ENCODE peak calls at places on chromosomes 16 and 17, in nine cellular contexts. D is tibial nerve, K is PC-3, Z is cardiac muscle cell, L is MM.1S, Y is uterus, X is adrenal gland, O is body of pancreas, F is breast epithelium. G is an unnamed sample. For H3K4me1 and H3K27me3, the result is how much of the 10 kb centered on the place peaks cover.

GRCh38 chr16:48101069-48101674 is 54.6 kb downstream of the ABCC12 start:
- DNase-seq in D (no peak), K (no peak), Z (no peak), L (no peak), Y (no peak), X (no peak), O (peak), F (no peak), G (no peak)

GRCh38 chr17:77735341-77736206 is 222.9 kb upstream of the TNRC6C start:
- DNase-seq in D (no peak), K (no peak), Z (peak), L (no peak), Y (peak), X (no peak), O (no peak), F (peak), G (peak)

GRCh38 chr17:7060165-7060890 is 16.4 kb upstream of the SLC16A11 start:
- DNase-seq in D (no peak), K (peak), Z (peak), L (peak), Y (no peak), X (no peak), O (no peak), F (no peak), G (no peak)

GRCh38 chr17:39548494-39548893 is 59.2 kb downstream of the NEUROD2 start:
- DNase-seq in D (no peak), K (no peak), Z (peak), L (no peak), Y (no peak), X (no peak), O (no peak), F (no peak), G (peak)

GRCh38 chr16:84672276-84673202 is 24.2 kb downstream of the KLHL36 start:
- DNase-seq in D (peak), K (peak), Z (peak), L (peak), Y (peak), X (peak), O (peak), F (peak), G (peak)

GRCh38 chr17:35254107-35254802 is 11.4 kb downstream of the SLFN5 start:
- DNase-seq in D (peak), K (peak), Z (peak), L (no peak), Y (peak), X (peak), O (peak), F (peak), G (peak)

GRCh38 chr17:37293770-37294169 is 82.0 kb upstream of the C17orf78 start:
- DNase-seq in D (no peak), K (no peak), Z (no peak), L (no peak), Y (no peak), X (no peak), O (no peak), F (no peak), G (no peak)

GRCh38 chr16:6341993-6342392 is 990.7 kb upstream of the RBFOX1 start:
- DNase-seq in D (no peak), K (no peak), Z (no peak), L (no peak), Y (no peak), X (no peak), O (no peak), F (no peak), G (no peak)

GRCh38 chr16:70634861-70635260 is 11.5 kb upstream of the IL34 start:
- DNase-seq in D (no peak), K (no peak), Z (peak), L (no peak), Y (no peak), X (no peak), O (no peak), F (no peak), G (no peak)

GRCh38 chr16:8632675-8633182 is 11.2 kb downstream of the METTL22 start:
- DNase-seq in D (peak), K (no peak), Z (no peak), L (no peak), Y (no peak), X (peak), O (no peak), F (no peak), G (no peak)

GRCh38 chr16:67562918-67563707 is 787 bp downstream of the CTCF start:
- DNase-seq in D (no peak), K (peak), Z (peak), L (peak), Y (peak), X (peak), O (peak), F (peak), G (no peak)
- H3K4me1 ChIP-seq in D (under half), K (under half), Z (under half), L (under half), Y (under half), X (under half), O (under half), F (under half), G (under half)

GRCh38 chr17:40984226-40984625 is at the start of gene KRT40:
- DNase-seq in D (no peak), K (no peak), Z (no peak), L (no peak), Y (no peak), X (no peak), O (no peak), F (no peak), G (no peak)
- H3K27me3 ChIP-seq in D (under half), K (under half), Z (under half), L (under half), Y (under half), X (under half), O (under half), F (under half), G (under half)

GRCh38 chr16:15038689-15039088 is 17.2 kb downstream of the NTAN1 start:
- DNase-seq in D (no peak), K (no peak), Z (no peak), L (no peak), Y (no peak), X (no peak), O (no peak), F (no peak), G (no peak)

GRCh38 chr16:15043344-15043743 is 12.5 kb downstream of the NTAN1 start:
- DNase-seq in D (no peak), K (peak), Z (no peak), L (no peak), Y (no peak), X (no peak), O (no peak), F (no peak), G (no peak)

GRCh38 chr16:15037745-15038144 is 18.1 kb downstream of the NTAN1 start:
- DNase-seq in D (no peak), K (no peak), Z (no peak), L (no peak), Y (no peak), X (no peak), O (no peak), F (no peak), G (no peak)

GRCh38 chr16:15044286-15044685 is 11.6 kb downstream of the NTAN1 start:
- DNase-seq in D (no peak), K (no peak), Z (no peak), L (no peak), Y (no peak), X (no peak), O (no peak), F (no peak), G (no peak)

GRCh38 chr16:15041260-15042011 is 14.4 kb downstream of the NTAN1 start:
- DNase-seq in D (peak), K (no peak), Z (peak), L (no peak), Y (peak), X (peak), O (peak), F (peak), G (peak)
- TF ChIP-seq CTCF in D (peak), K (no peak), Z (peak), L (no peak), Y (no peak), X (peak), O (no peak), F (peak), G (no peak)

GRCh38 chr17:57948555-57949420 is 6.4 kb downstream of the CUEDC1 start:
- DNase-seq in D (no peak), K (peak), Z (peak), L (peak), Y (no peak), X (peak), O (no peak), F (no peak), G (no peak)

GRCh38 chr17:57947369-57947768 is 7.8 kb downstream of the CUEDC1 start:
- DNase-seq in D (no peak), K (no peak), Z (no peak), L (no peak), Y (no peak), X (no peak), O (no peak), F (no peak), G (no peak)

GRCh38 chr17:57946798-57947358 is 8.3 kb downstream of the CUEDC1 start:
- DNase-seq in D (no peak), K (peak), Z (peak), L (peak), Y (peak), X (peak), O (peak), F (no peak), G (no peak)

GRCh38 chr17:57949649-57950048 is 5.6 kb downstream of the CUEDC1 start:
- DNase-seq in D (no peak), K (peak), Z (no peak), L (no peak), Y (no peak), X (no peak), O (no peak), F (no peak), G (no peak)

DNA sequence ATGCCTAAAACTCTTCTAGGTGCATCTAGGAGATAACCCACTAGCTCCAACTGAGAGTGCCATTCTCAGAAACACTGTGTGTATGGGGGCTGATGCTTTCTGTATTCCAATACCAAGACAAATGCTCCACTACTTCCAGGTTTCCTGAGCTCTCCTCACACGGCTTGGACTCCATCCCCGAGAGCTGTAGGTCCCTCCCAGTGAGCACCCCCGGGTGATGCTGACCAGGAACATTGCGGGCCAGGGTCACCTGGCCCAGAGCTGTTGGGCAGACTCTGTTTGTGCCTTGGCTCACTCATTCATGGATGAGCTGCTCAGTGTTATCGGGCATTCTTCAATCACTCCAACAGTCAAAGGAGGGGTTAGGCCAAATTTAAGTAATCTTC is 7.0 kb downstream of the CUEDC1 start:
- DNase-seq in D (no peak), K (no peak), Z (no peak), L (no peak), Y (peak), X (no peak), O (no peak), F (no peak), G (no peak)
- H3K4me1 ChIP-seq in D (under half), K (half or more), Z (under half), L (under half), Y (under half), X (under half), O (under half), F (under half), G (half or more)

GRCh38 chr17:29874931-29875596 is 55.0 kb downstream of the SSH2 start:
- DNase-seq in D (no peak), K (no peak), Z (no peak), L (no peak), Y (no peak), X (no peak), O (no peak), F (no peak), G (no peak)
- H3K27me3 ChIP-seq in D (under half), K (under half), Z (under half), L (under half), Y (under half), X (under half), O (under half), F (under half), G (under half)

GRCh38 chr17:73155410-73156165 is 9.2 kb upstream of the SSTR2 start:
- DNase-seq in D (no peak), K (no peak), Z (no peak), L (no peak), Y (no peak), X (no peak), O (no peak), F (no peak), G (no peak)
- TF ChIP-seq CTCF in D (no peak), K (no peak), Z (no peak), L (no peak), Y (no peak), X (no peak), O (no peak), F (no peak), G (no peak)

G was measured in right atrium auricular region.